ENCODE peak calls at places on chromosomes 13 and 19, in ten cellular contexts. J, R, E, C, H, F, D, M, G and Y are unnamed samples. For H3K4me1, the result is how much of the 10 kb centered on the place peaks cover.

GRCh38 chr13:106424805-106425204 is 110.7 kb downstream of the EFNB2 start:
- DNase-seq in G (no peak), R (no peak), H (no peak), F (no peak), C (no peak), M (no peak), D (no peak), E (no peak), J (no peak), Y (no peak)

GRCh38 chr19:35555301-35556005 is 8.0 kb downstream of the ATP4A start:
- DNase-seq in M (no peak), C (no peak), J (peak), H (peak), F (peak), R (peak), G (no peak), E (no peak), D (no peak), Y (peak)

GRCh38 chr19:54896036-54896435 is 9.9 kb upstream of the NCR1 start:
- DNase-seq in H (no peak), F (no peak), E (no peak), C (no peak), G (no peak), R (no peak), M (no peak), D (no peak), J (no peak), Y (no peak)

GRCh38 chr19:29675650-29676186 is 10.5 kb downstream of the PLEKHF1 start:
- DNase-seq in F (no peak), G (no peak), H (no peak), C (no peak), E (no peak), J (no peak), D (no peak), R (no peak), M (no peak), Y (no peak)

GRCh38 chr13:22176968-22177545 is 506.2 kb downstream of the FGF9 start:
- DNase-seq in H (peak), E (no peak), D (no peak), C (no peak), G (no peak), M (no peak), R (no peak), J (no peak), F (no peak), Y (no peak)

GRCh38 chr13:73938375-73939070 is 195.7 kb downstream of the KLF12 start:
- DNase-seq in C (no peak), R (peak), G (no peak), E (no peak), J (peak), M (no peak), H (peak), D (no peak), F (peak), Y (peak)

GRCh38 chr13:92463134-92463533 is 763.5 kb upstream of the GPC6 start:
- DNase-seq in F (no peak), J (no peak), E (no peak), C (no peak), M (no peak), D (no peak), H (no peak), R (no peak), G (no peak), Y (no peak)

GRCh38 chr13:91242652-91243051 is 104.8 kb upstream of the MIR17HG start:
- DNase-seq in F (no peak), E (no peak), M (no peak), J (no peak), D (no peak), R (no peak), H (peak), C (no peak), G (no peak), Y (no peak)

GRCh38 chr13:98293103-98293502 is 116.0 kb upstream of the RNF113B start:
- DNase-seq in M (no peak), J (no peak), C (no peak), H (no peak), E (no peak), R (no peak), G (no peak), F (no peak), D (no peak), Y (no peak)

GRCh38 chr13:46606915-46607413 is 54.0 kb downstream of the LRCH1 start:
- DNase-seq in G (no peak), D (no peak), H (no peak), R (no peak), J (no peak), F (no peak), M (no peak), C (no peak), E (no peak), Y (no peak)
- H3K4me1 ChIP-seq in G (half or more), D (half or more), H (under half), R (half or more), J (under half), F (under half), M (under half), C (half or more), E (under half), Y (under half)

DNA sequence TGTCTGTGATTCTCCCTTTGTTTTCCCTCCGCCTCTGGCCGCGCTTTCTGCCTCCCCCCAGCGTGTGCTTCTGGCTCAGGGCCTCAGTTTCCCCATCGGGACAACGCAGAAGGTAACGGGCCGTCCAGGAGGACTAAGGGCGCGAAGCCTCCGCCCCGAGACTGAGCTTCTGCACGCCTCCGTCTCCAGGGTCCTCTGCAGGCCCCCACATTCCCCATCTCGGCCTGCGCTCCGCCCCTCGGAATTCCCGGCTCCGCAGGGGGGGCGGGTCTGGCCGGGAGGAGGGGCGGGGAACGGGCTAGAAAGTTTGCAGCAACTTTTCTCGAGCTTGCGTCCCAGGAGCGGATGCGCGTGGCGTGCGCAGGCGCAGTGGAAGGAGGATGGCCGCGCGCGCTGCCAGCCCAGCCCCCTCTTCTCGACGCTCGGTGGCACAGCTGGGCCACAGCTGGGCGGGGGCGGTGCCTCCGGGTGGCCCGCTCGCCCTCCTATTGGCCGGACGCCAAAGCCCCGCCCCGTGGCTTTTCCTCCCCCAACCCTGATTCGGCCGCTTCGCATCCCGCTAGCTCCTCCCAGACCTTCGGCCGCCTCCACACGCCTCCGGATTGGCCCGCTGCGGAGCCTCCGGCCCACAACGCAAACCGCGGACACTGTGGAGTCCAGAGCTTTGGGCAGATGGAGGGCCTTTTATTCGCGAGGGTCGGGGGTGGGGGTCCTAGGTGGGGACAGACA is at the start of gene SIX5:
- DNase-seq in F (peak), E (peak), J (peak), C (peak), H (peak), D (peak), R (peak), M (peak), G (peak), Y (peak)
- H3K4me1 ChIP-seq in F (under half), E (under half), J (under half), C (under half), H (under half), D (under half), R (under half), M (under half), G (half or more), Y (under half)

GRCh38 chr13:40673061-40673397 is 6.6 kb upstream of the FOXO1 start:
- DNase-seq in G (no peak), R (no peak), D (no peak), J (no peak), E (no peak), F (no peak), C (no peak), M (no peak), H (no peak), Y (no peak)

GRCh38 chr13:40670307-40670706 is 3.9 kb upstream of the FOXO1 start:
- DNase-seq in D (no peak), H (no peak), E (no peak), C (no peak), F (no peak), J (no peak), M (no peak), G (no peak), R (no peak), Y (no peak)

GRCh38 chr13:40676007-40676406 is 9.6 kb upstream of the FOXO1 start:
- DNase-seq in E (no peak), G (no peak), J (no peak), F (no peak), M (no peak), R (no peak), H (no peak), D (no peak), C (no peak), Y (no peak)

GRCh38 chr13:40673414-40673813 is 7.0 kb upstream of the FOXO1 start:
- DNase-seq in C (no peak), R (no peak), D (no peak), H (no peak), G (no peak), F (no peak), J (no peak), M (no peak), E (no peak), Y (no peak)

DNA sequence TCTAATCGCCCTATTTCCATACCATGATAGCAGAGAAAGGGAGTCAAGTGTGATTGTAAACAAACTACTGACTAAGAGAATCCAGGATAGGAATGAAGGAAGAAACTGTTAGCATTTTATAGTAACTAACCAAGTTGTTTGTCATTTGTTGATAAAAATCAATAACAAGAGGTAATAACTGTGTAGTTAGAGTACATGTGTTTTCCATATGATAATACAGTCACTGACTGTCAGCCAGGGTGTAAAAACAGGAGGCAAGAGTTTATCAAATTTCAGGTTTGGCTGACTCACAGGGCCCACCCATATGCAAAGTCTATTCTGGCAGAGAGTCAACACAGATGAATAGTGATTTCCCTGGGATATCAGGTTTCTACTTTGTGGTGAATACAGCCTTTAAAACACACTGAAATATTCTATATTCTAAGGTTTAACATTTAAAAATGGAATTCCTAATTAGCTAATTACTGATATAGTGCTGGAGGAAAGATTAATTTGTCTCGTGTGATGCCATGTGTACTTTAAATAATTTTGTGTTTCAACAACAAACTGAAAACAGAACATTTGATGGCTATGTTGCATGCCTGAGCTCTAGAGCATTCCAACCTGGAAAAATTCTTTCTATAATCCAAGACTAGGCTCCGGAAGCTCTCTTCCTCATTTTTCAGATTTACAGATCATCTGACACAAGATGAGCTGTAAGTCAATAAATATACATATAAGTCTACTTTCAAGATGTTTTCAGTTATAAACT is 6.0 kb upstream of the FOXO1 start:
- DNase-seq in F (no peak), J (peak), G (no peak), C (no peak), R (peak), E (no peak), H (peak), M (no peak), D (no peak), Y (peak)
- H3K4me1 ChIP-seq in F (under half), J (under half), G (under half), C (under half), R (under half), E (under half), H (under half), M (under half), D (under half), Y (under half)

DNA sequence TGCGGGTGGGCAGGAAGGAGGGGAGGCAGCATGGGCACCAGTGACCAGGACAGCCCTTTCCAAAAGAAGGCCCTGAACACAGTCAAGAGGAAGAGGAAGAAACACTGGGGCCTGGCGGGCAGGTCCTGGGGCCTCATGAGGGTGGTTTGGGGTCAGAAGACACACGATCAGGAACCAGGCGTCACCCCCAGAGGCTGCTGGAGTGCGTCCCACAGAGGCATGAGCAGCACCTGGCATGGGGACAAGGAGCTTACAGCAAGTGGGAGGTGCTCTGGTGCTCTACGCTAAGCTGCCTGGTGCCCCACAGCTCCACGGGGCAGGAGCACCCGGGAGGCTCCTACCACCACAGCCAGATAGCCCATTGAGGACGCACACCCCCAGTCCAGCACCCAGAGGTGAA is 20.0 kb downstream of the ELL start:
- DNase-seq in M (no peak), F (no peak), G (peak), E (no peak), H (no peak), D (no peak), J (no peak), R (no peak), C (peak), Y (no peak)
- H3K4me1 ChIP-seq in M (half or more), F (under half), G (half or more), E (half or more), H (under half), D (half or more), J (under half), R (under half), C (half or more), Y (under half)

DNA sequence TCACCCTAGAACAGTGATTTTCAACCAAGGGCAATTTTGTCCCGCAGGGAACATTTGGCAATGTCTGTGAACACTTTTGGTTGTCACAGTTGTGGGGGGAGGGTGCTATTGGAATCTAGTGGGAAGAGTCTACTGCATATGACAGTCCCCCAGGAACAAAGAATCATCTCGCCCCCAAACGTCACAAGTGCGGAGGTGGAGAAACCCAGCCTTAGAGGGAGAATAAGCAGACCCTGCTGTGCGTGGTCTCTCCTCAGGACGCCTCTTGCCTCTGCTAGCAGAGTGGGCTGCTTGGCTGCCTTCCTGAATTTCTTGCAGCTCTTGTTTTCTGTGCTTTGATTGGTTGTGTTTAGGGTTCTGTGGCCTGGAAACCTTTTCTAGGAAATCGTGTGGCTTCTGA is 42.4 kb downstream of the NFIX start:
- DNase-seq in H (no peak), F (no peak), E (no peak), G (no peak), M (no peak), D (no peak), J (no peak), C (no peak), R (no peak), Y (no peak)
- H3K4me1 ChIP-seq in H (under half), F (under half), E (half or more), G (half or more), M (under half), D (half or more), J (under half), C (half or more), R (under half), Y (half or more)

DNA sequence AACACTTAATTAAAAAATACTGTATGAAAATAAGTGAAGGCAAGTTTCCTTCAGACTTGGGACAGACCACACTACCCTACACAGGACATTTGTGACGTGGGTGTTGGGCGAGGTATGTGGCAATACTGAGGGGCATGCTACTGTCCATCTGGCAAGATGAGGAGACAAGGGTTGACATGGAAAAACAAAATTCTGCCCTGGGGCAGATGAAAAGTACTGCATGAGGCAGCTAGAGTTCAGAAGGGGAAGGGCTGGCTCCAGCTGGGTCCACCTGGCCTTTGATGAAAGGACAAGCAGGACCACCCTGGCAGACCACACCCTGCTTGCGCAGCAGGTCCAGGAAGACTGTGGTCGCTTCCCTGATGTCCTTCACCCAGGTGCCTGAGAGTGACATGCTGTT is 43.2 kb downstream of the LATS2 start:
- DNase-seq in J (no peak), D (no peak), G (no peak), E (no peak), M (no peak), R (no peak), C (no peak), H (no peak), F (no peak), Y (no peak)
- H3K4me1 ChIP-seq in J (under half), D (half or more), G (half or more), E (half or more), M (under half), R (half or more), C (half or more), H (under half), F (under half), Y (half or more)